ENCODE peak calls at places on chromosomes 7 and 10, in ten cellular contexts. One of them, this sample, is unnamed.

GRCh38 chr7:149664176-149664575 is 109.2 kb downstream of the ZNF467 start:
- DNase-seq in cardiac muscle cell: no peak
- DNase-seq in Panc1: no peak
- DNase-seq in lung: no peak
- DNase-seq in MM.1S: no peak
- DNase-seq in esophagus squamous epithelium: no peak
- DNase-seq in sigmoid colon: no peak
- DNase-seq in mesendoderm: no peak
- DNase-seq in DND-41: no peak
- DNase-seq in CD4-positive, alpha-beta memory T cell: no peak
- DNase-seq in this sample: no peak

GRCh38 chr10:30464675-30465074 is 30.7 kb downstream of the MAP3K8 start:
- DNase-seq in esophagus squamous epithelium: no peak
- DNase-seq in MM.1S: no peak
- DNase-seq in mesendoderm: no peak
- DNase-seq in CD4-positive, alpha-beta memory T cell: no peak
- DNase-seq in cardiac muscle cell: no peak
- DNase-seq in sigmoid colon: no peak
- DNase-seq in DND-41: no peak
- DNase-seq in Panc1: no peak
- DNase-seq in lung: no peak
- DNase-seq in this sample: no peak

GRCh38 chr7:50502001-50502684 is 52.0 kb upstream of the FIGNL1 start:
- DNase-seq in lung: peak; percentile 58
- DNase-seq in cardiac muscle cell: no peak
- DNase-seq in CD4-positive, alpha-beta memory T cell: no peak
- DNase-seq in mesendoderm: peak; percentile 10
- DNase-seq in Panc1: no peak
- DNase-seq in esophagus squamous epithelium: no peak
- DNase-seq in DND-41: no peak
- DNase-seq in sigmoid colon: peak; percentile 95
- DNase-seq in MM.1S: no peak
- DNase-seq in this sample: no peak

GRCh38 chr7:5070206-5070605 is 24.5 kb downstream of the RBAK start:
- DNase-seq in cardiac muscle cell: no peak
- DNase-seq in esophagus squamous epithelium: no peak
- DNase-seq in MM.1S: no peak
- DNase-seq in lung: no peak
- DNase-seq in sigmoid colon: no peak
- DNase-seq in DND-41: no peak
- DNase-seq in Panc1: no peak
- DNase-seq in mesendoderm: no peak
- DNase-seq in CD4-positive, alpha-beta memory T cell: no peak
- DNase-seq in this sample: no peak

GRCh38 chr10:57925045-57925444 is 342.6 kb downstream of the IPMK start:
- DNase-seq in mesendoderm: no peak
- DNase-seq in MM.1S: peak; percentile 31
- DNase-seq in DND-41: no peak
- DNase-seq in cardiac muscle cell: no peak
- DNase-seq in lung: no peak
- DNase-seq in CD4-positive, alpha-beta memory T cell: no peak
- DNase-seq in Panc1: no peak
- DNase-seq in esophagus squamous epithelium: no peak
- DNase-seq in sigmoid colon: no peak
- DNase-seq in this sample: no peak

GRCh38 chr10:45000138-45000763 is 472 bp upstream of the ZNF22 start:
- DNase-seq in sigmoid colon: peak; percentile 95
- DNase-seq in Panc1: no peak
- DNase-seq in lung: peak; percentile 54
- DNase-seq in DND-41: no peak
- DNase-seq in MM.1S: no peak
- DNase-seq in mesendoderm: peak; percentile 54
- DNase-seq in CD4-positive, alpha-beta memory T cell: no peak
- DNase-seq in esophagus squamous epithelium: no peak
- DNase-seq in cardiac muscle cell: no peak
- DNase-seq in this sample: no peak

GRCh38 chr10:3178070-3178469 is 5.5 kb upstream of the PITRM1 start:
- DNase-seq in mesendoderm: no peak
- DNase-seq in lung: no peak
- DNase-seq in sigmoid colon: no peak
- DNase-seq in Panc1: no peak
- DNase-seq in CD4-positive, alpha-beta memory T cell: no peak
- DNase-seq in MM.1S: no peak
- DNase-seq in cardiac muscle cell: no peak
- DNase-seq in DND-41: no peak
- DNase-seq in esophagus squamous epithelium: no peak
- DNase-seq in this sample: no peak

GRCh38 chr7:74514131-74514591 is 60.5 kb downstream of the GTF2IRD1 start:
- DNase-seq in mesendoderm: no peak
- DNase-seq in esophagus squamous epithelium: no peak
- DNase-seq in MM.1S: no peak
- DNase-seq in lung: no peak
- DNase-seq in sigmoid colon: peak; percentile 74
- DNase-seq in cardiac muscle cell: peak; percentile 85
- DNase-seq in CD4-positive, alpha-beta memory T cell: no peak
- DNase-seq in Panc1: no peak
- DNase-seq in DND-41: no peak
- DNase-seq in this sample: no peak

GRCh38 chr7:140673063-140673769 is 471 bp downstream of the ADCK2 start:
- DNase-seq in Panc1: no peak
- DNase-seq in lung: peak; percentile 65
- DNase-seq in mesendoderm: peak; percentile 67
- DNase-seq in esophagus squamous epithelium: no peak
- DNase-seq in MM.1S: peak; percentile 75
- DNase-seq in sigmoid colon: peak; percentile 70
- DNase-seq in CD4-positive, alpha-beta memory T cell: peak; percentile 78
- DNase-seq in DND-41: peak; percentile 56
- DNase-seq in cardiac muscle cell: peak; percentile 68
- DNase-seq in this sample: peak; percentile 68

GRCh38 chr7:12031638-12032037 is 179.5 kb upstream of the TMEM106B start:
- DNase-seq in mesendoderm: peak; percentile 94
- DNase-seq in DND-41: no peak
- DNase-seq in esophagus squamous epithelium: no peak
- DNase-seq in cardiac muscle cell: no peak
- DNase-seq in MM.1S: peak; percentile 17
- DNase-seq in lung: no peak
- DNase-seq in CD4-positive, alpha-beta memory T cell: no peak
- DNase-seq in sigmoid colon: no peak
- DNase-seq in Panc1: no peak
- DNase-seq in this sample: no peak

GRCh38 chr10:8044908-8045727 is 9.4 kb upstream of the GATA3 start:
- DNase-seq in Panc1: no peak
- DNase-seq in CD4-positive, alpha-beta memory T cell: peak; percentile 27
- DNase-seq in DND-41: peak; percentile 60
- DNase-seq in esophagus squamous epithelium: no peak
- DNase-seq in lung: no peak
- DNase-seq in mesendoderm: peak; percentile 91
- DNase-seq in sigmoid colon: peak; percentile 24
- DNase-seq in cardiac muscle cell: no peak
- DNase-seq in MM.1S: no peak
- DNase-seq in this sample: peak; percentile 18

GRCh38 chr7:103524042-103524907 is 78.3 kb upstream of the SLC26A5 start:
- DNase-seq in CD4-positive, alpha-beta memory T cell: no peak
- DNase-seq in esophagus squamous epithelium: no peak
- DNase-seq in sigmoid colon: no peak
- DNase-seq in mesendoderm: peak; percentile 51
- DNase-seq in MM.1S: peak; percentile 33
- DNase-seq in DND-41: no peak
- DNase-seq in Panc1: no peak
- DNase-seq in lung: no peak
- DNase-seq in cardiac muscle cell: peak; percentile 40
- DNase-seq in this sample: no peak

GRCh38 chr10:26455567-26456315 is 17.6 kb downstream of the APBB1IP start:
- DNase-seq in lung: no peak
- DNase-seq in DND-41: no peak
- DNase-seq in esophagus squamous epithelium: no peak
- DNase-seq in MM.1S: no peak
- DNase-seq in mesendoderm: no peak
- DNase-seq in cardiac muscle cell: no peak
- DNase-seq in CD4-positive, alpha-beta memory T cell: no peak
- DNase-seq in sigmoid colon: no peak
- DNase-seq in Panc1: no peak
- DNase-seq in this sample: no peak

GRCh38 chr7:151890355-151891004 is 13.6 kb upstream of the PRKAG2 start:
- DNase-seq in lung: no peak
- DNase-seq in esophagus squamous epithelium: no peak
- DNase-seq in cardiac muscle cell: no peak
- DNase-seq in MM.1S: no peak
- DNase-seq in Panc1: no peak
- DNase-seq in DND-41: no peak
- DNase-seq in sigmoid colon: no peak
- DNase-seq in CD4-positive, alpha-beta memory T cell: no peak
- DNase-seq in mesendoderm: no peak
- DNase-seq in this sample: no peak

GRCh38 chr7:45921699-45922519 is 837 bp upstream of the IGFBP3 start:
- DNase-seq in lung: no peak
- DNase-seq in esophagus squamous epithelium: no peak
- DNase-seq in mesendoderm: peak; percentile 83
- DNase-seq in cardiac muscle cell: peak; percentile 81
- DNase-seq in Panc1: no peak
- DNase-seq in sigmoid colon: no peak
- DNase-seq in MM.1S: peak; percentile 74
- DNase-seq in CD4-positive, alpha-beta memory T cell: peak; percentile 28
- DNase-seq in DND-41: no peak
- DNase-seq in this sample: no peak

GRCh38 chr10:125016123-125016522 is 74.2 kb downstream of the ZRANB1 start:
- DNase-seq in MM.1S: no peak
- DNase-seq in sigmoid colon: peak; percentile 72
- DNase-seq in CD4-positive, alpha-beta memory T cell: no peak
- DNase-seq in cardiac muscle cell: no peak
- DNase-seq in lung: no peak
- DNase-seq in DND-41: no peak
- DNase-seq in Panc1: no peak
- DNase-seq in esophagus squamous epithelium: no peak
- DNase-seq in mesendoderm: no peak
- DNase-seq in this sample: no peak

DNA sequence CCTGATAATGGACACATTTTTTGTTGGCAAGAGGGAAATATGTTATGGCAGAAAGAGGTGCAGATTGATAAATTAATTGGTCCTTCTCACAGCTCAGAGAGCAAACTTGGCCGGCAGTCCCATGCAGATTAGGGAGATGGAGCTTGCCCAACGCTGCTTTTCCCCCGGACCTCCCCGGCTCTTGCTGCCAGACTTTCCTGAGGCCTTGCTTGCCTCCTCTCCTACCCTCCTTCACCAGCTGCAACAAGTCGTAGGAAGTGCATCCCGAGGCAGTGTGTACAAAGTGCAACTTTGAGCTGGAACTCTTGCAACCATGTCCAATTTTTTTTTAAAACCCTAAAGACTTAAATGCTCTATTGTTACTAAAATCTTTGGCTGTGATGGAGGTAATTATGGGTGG is 215.5 kb downstream of the LRMDA start:
- DNase-seq in cardiac muscle cell: no peak
- DNase-seq in MM.1S: no peak
- DNase-seq in sigmoid colon: no peak
- DNase-seq in DND-41: no peak
- DNase-seq in lung: no peak
- DNase-seq in CD4-positive, alpha-beta memory T cell: no peak
- DNase-seq in mesendoderm: no peak
- DNase-seq in Panc1: no peak
- DNase-seq in esophagus squamous epithelium: no peak
- DNase-seq in this sample: no peak
- H3K27me3 ChIP-seq in cardiac muscle cell: no peaks in the 10 kb centered on the region
- H3K27me3 ChIP-seq in MM.1S: no peaks in the 10 kb centered on the region
- H3K27me3 ChIP-seq in sigmoid colon: no peaks in the 10 kb centered on the region
- H3K27me3 ChIP-seq in DND-41: peaks cover 11% of the 10 kb centered on the region
- H3K27me3 ChIP-seq in lung: no peaks in the 10 kb centered on the region
- H3K27me3 ChIP-seq in CD4-positive, alpha-beta memory T cell: no peaks in the 10 kb centered on the region
- H3K27me3 ChIP-seq in mesendoderm: no peaks in the 10 kb centered on the region
- H3K27me3 ChIP-seq in Panc1: peaks cover 11% of the 10 kb centered on the region
- H3K27me3 ChIP-seq in esophagus squamous epithelium: no peaks in the 10 kb centered on the region
- H3K27me3 ChIP-seq in this sample: no peaks in the 10 kb centered on the region

GRCh38 chr10:21514808-21515580 is 10.5 kb downstream of the SKIDA1 start:
- DNase-seq in CD4-positive, alpha-beta memory T cell: no peak
- DNase-seq in sigmoid colon: no peak
- DNase-seq in cardiac muscle cell: no peak
- DNase-seq in esophagus squamous epithelium: no peak
- DNase-seq in Panc1: no peak
- DNase-seq in mesendoderm: peak; percentile 62
- DNase-seq in lung: no peak
- DNase-seq in MM.1S: no peak
- DNase-seq in DND-41: no peak
- DNase-seq in this sample: no peak
- H3K27me3 ChIP-seq in CD4-positive, alpha-beta memory T cell: peaks cover 68% of the 10 kb centered on the region
- H3K27me3 ChIP-seq in sigmoid colon: peaks cover 3% of the 10 kb centered on the region
- H3K27me3 ChIP-seq in cardiac muscle cell: no peaks in the 10 kb centered on the region
- H3K27me3 ChIP-seq in esophagus squamous epithelium: no peaks in the 10 kb centered on the region
- H3K27me3 ChIP-seq in Panc1: no peaks in the 10 kb centered on the region
- H3K27me3 ChIP-seq in mesendoderm: no peaks in the 10 kb centered on the region
- H3K27me3 ChIP-seq in lung: no peaks in the 10 kb centered on the region
- H3K27me3 ChIP-seq in MM.1S: peaks cover 18% of the 10 kb centered on the region
- H3K27me3 ChIP-seq in DND-41: peaks cover 68% of the 10 kb centered on the region
- H3K27me3 ChIP-seq in this sample: peaks cover 44% of the 10 kb centered on the region

GRCh38 chr10:46075869-46076268 is 29.8 kb upstream of the MSMB start:
- DNase-seq in MM.1S: no peak
- DNase-seq in DND-41: no peak
- DNase-seq in cardiac muscle cell: no peak
- DNase-seq in Panc1: no peak
- DNase-seq in CD4-positive, alpha-beta memory T cell: no peak
- DNase-seq in esophagus squamous epithelium: no peak
- DNase-seq in lung: no peak
- DNase-seq in sigmoid colon: no peak
- DNase-seq in mesendoderm: no peak
- DNase-seq in this sample: no peak
- H3K27me3 ChIP-seq in MM.1S: no peaks in the 10 kb centered on the region
- H3K27me3 ChIP-seq in DND-41: no peaks in the 10 kb centered on the region
- H3K27me3 ChIP-seq in cardiac muscle cell: no peaks in the 10 kb centered on the region
- H3K27me3 ChIP-seq in Panc1: no peaks in the 10 kb centered on the region
- H3K27me3 ChIP-seq in CD4-positive, alpha-beta memory T cell: no peaks in the 10 kb centered on the region
- H3K27me3 ChIP-seq in esophagus squamous epithelium: no peaks in the 10 kb centered on the region
- H3K27me3 ChIP-seq in lung: no peaks in the 10 kb centered on the region
- H3K27me3 ChIP-seq in sigmoid colon: no peaks in the 10 kb centered on the region
- H3K27me3 ChIP-seq in mesendoderm: no peaks in the 10 kb centered on the region
- H3K27me3 ChIP-seq in this sample: no peaks in the 10 kb centered on the region

DNA sequence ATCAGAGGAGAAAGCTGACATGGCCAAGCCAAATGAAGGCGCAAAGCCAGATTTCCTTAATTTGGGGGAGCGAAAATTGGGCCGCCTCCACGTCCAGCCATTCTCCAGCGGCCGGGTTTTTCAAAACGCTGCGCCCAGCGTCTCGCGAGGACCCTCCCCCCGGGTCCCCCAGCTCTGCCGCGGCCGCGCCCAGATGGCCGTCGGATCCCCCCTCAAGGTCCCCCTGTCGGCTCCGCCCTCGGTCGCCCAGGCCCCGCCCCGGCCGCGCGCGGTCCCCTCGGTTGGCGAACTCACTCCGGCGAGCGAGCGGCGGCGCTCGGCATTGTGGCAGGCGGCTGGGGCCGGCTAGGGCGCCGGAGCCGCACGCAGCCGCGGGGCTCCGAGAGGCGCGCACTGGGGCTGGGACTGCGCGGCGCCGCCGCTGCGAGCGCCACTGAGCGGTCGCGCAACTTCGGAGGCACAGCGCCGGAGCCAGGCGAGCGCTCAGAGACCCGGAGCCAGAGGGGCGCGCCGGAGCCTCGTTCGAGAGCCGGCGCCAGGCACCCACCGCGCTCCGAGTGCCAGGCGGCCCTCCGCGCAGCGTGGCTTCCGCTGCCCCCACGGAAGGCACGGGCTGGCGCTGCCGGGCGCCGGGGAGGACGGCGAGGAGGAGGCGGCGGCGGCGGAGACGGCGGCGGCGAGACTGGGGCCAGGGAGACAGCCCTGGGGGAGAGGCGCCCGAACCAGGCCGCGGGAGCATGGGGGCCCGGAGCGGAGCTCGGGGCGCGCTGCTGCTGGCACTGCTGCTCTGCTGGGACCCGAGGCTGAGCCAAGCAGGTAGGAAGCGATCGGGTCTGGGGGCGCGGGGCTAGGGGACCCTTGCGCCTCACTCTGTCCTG is at the start of gene UNC5B:
- DNase-seq in Panc1: no peak
- DNase-seq in DND-41: peak; percentile 89
- DNase-seq in sigmoid colon: peak; percentile 94
- DNase-seq in mesendoderm: peak; percentile 94
- DNase-seq in MM.1S: peak; percentile 76
- DNase-seq in lung: peak; percentile 92
- DNase-seq in esophagus squamous epithelium: no peak
- DNase-seq in cardiac muscle cell: peak; percentile 97
- DNase-seq in CD4-positive, alpha-beta memory T cell: peak; percentile 26
- DNase-seq in this sample: peak; percentile 21
- H3K27me3 ChIP-seq in Panc1: peaks cover 41% of the 10 kb centered on the region
- H3K27me3 ChIP-seq in DND-41: peaks cover 68% of the 10 kb centered on the region
- H3K27me3 ChIP-seq in sigmoid colon: peaks cover 37% of the 10 kb centered on the region
- H3K27me3 ChIP-seq in mesendoderm: peaks cover 2% of the 10 kb centered on the region
- H3K27me3 ChIP-seq in MM.1S: peaks cover 68% of the 10 kb centered on the region
- H3K27me3 ChIP-seq in lung: no peaks in the 10 kb centered on the region
- H3K27me3 ChIP-seq in esophagus squamous epithelium: peaks cover 2% of the 10 kb centered on the region
- H3K27me3 ChIP-seq in cardiac muscle cell: no peaks in the 10 kb centered on the region
- H3K27me3 ChIP-seq in CD4-positive, alpha-beta memory T cell: peaks cover 21% of the 10 kb centered on the region
- H3K27me3 ChIP-seq in this sample: no peaks in the 10 kb centered on the region